ENCODE peak calls at places on chromosome X, in six cellular contexts. O is sigmoid colon, Q is upper lobe of right lung, I is GM23338, P is suprapubic skin, M is fibroblast of lung. W is an unnamed sample. For H3K27me3, the result is how much of the 10 kb centered on the place peaks cover.

GRCh38 chrX:16022580-16023170 is 100.7 kb upstream of the GRPR start:
- DNase-seq in O (no peak), Q (no peak), I (no peak), P (no peak), M (peak), W (no peak)

GRCh38 chrX:14529288-14529989 is at the start of gene GLRA2:
- DNase-seq in O (peak), Q (no peak), I (peak), P (no peak), M (peak), W (no peak)

GRCh38 chrX:40100141-40100536 is 2.4 kb upstream of the BCOR start:
- DNase-seq in O (no peak), Q (peak), I (no peak), P (no peak), M (no peak), W (no peak)

GRCh38 chrX:134236690-134237362 is at the start of gene CCDC160:
- DNase-seq in O (peak), Q (peak), I (peak), P (no peak), M (peak), W (no peak)

GRCh38 chrX:13077168-13077567 is 32.7 kb upstream of the FAM9C start:
- DNase-seq in O (no peak), Q (no peak), I (no peak), P (no peak), M (peak), W (no peak)

GRCh38 chrX:100745806-100746537 is 14.1 kb upstream of the SYTL4 start:
- DNase-seq in O (peak), Q (no peak), I (no peak), P (no peak), M (no peak), W (no peak)

GRCh38 chrX:63350551-63350950 is 581 bp downstream of the SPIN4 start:
- DNase-seq in O (no peak), Q (peak), I (peak), P (no peak), M (peak), W (no peak)

GRCh38 chrX:150449313-150449712 is 86.2 kb downstream of the MAMLD1 start:
- DNase-seq in O (no peak), Q (no peak), I (peak), P (no peak), M (no peak), W (no peak)

GRCh38 chrX:46456125-46456922 is 88.9 kb downstream of the ZNF674 start:
- DNase-seq in O (no peak), Q (no peak), I (no peak), P (no peak), M (no peak), W (no peak)

GRCh38 chrX:68940601-68941000 is 111.8 kb downstream of the EFNB1 start:
- DNase-seq in O (peak), Q (no peak), I (no peak), P (no peak), M (peak), W (no peak)

GRCh38 chrX:46953597-46953996 is 41.4 kb downstream of the JADE3 start:
- DNase-seq in O (no peak), Q (no peak), I (peak), P (no peak), M (no peak), W (no peak)

GRCh38 chrX:45669715-45670360 is 469.2 kb upstream of the DIPK2B start:
- DNase-seq in O (no peak), Q (no peak), I (no peak), P (no peak), M (peak), W (no peak)

GRCh38 chrX:7147978-7148824 is at the start of gene PUDP:
- DNase-seq in O (peak), Q (peak), I (peak), P (peak), M (peak), W (no peak)

GRCh38 chrX:21661316-21661715 is 3.2 kb upstream of the KLHL34 start:
- DNase-seq in O (no peak), Q (no peak), I (no peak), P (no peak), M (no peak), W (no peak)

GRCh38 chrX:19017271-19017670 is 33.4 kb upstream of the PHKA2 start:
- DNase-seq in O (no peak), Q (no peak), I (peak), P (no peak), M (peak), W (no peak)

GRCh38 chrX:17859609-17860178 is 1.4 kb downstream of the RAI2 start:
- DNase-seq in O (no peak), Q (peak), I (peak), P (no peak), M (no peak), W (no peak)

GRCh38 chrX:119516157-119516702 is 48.0 kb downstream of the SLC25A5 start:
- DNase-seq in O (no peak), Q (no peak), I (peak), P (no peak), M (peak), W (no peak)

GRCh38 chrX:118189628-118190027 is 73.0 kb upstream of the KLHL13 start:
- DNase-seq in O (no peak), Q (no peak), I (peak), P (no peak), M (no peak), W (no peak)

GRCh38 chrX:21412029-21412428 is 37.8 kb downstream of the CNKSR2 start:
- DNase-seq in O (no peak), Q (no peak), I (no peak), P (no peak), M (peak), W (no peak)

GRCh38 chrX:15465347-15465746 is 27.8 kb downstream of the PIR start:
- DNase-seq in O (peak), Q (no peak), I (no peak), P (no peak), M (peak), W (peak)

GRCh38 chrX:103248553-103248952 is 6.4 kb downstream of the TCEAL8 start:
- DNase-seq in O (no peak), Q (no peak), I (peak), P (no peak), M (peak), W (no peak)

GRCh38 chrX:44400588-44400987 is 57.1 kb upstream of the EFHC2 start:
- DNase-seq in O (no peak), Q (no peak), I (no peak), P (no peak), M (peak), W (peak)

GRCh38 chrX:31420711-31421151 is 348.9 kb upstream of the FTHL17 start:
- DNase-seq in O (no peak), Q (no peak), I (no peak), P (no peak), M (no peak), W (no peak)

GRCh38 chrX:16479206-16479869 is 170.6 kb upstream of the S100G start:
- DNase-seq in O (no peak), Q (no peak), I (no peak), P (no peak), M (peak), W (no peak)

GRCh38 chrX:150989420-150989819 is 6.3 kb downstream of the HMGB3 start:
- DNase-seq in O (no peak), Q (no peak), I (no peak), P (no peak), M (no peak), W (no peak)

GRCh38 chrX:150036181-150036580 is 97.9 kb upstream of the EOLA2 start:
- DNase-seq in O (no peak), Q (no peak), I (no peak), P (no peak), M (peak), W (no peak)

GRCh38 chrX:115408736-115409390 is 119.3 kb downstream of the LUZP4 start:
- DNase-seq in O (no peak), Q (no peak), I (no peak), P (no peak), M (peak), W (no peak)

GRCh38 chrX:2397648-2398340 is 103.0 kb downstream of the DHRSX start:
- DNase-seq in O (no peak), Q (no peak), I (no peak), P (peak), M (peak), W (peak)

GRCh38 chrX:4263005-4263404 is 549.6 kb upstream of the PRKX start:
- DNase-seq in O (no peak), Q (no peak), I (peak), P (no peak), M (no peak), W (no peak)

GRCh38 chrX:149871940-149872339 is 9.0 kb upstream of the MAGEA8 start:
- DNase-seq in O (no peak), Q (no peak), I (peak), P (no peak), M (peak), W (no peak)

GRCh38 chrX:56462389-56462788 is 101.0 kb upstream of the UBQLN2 start:
- DNase-seq in O (no peak), Q (no peak), I (no peak), P (no peak), M (no peak), W (no peak)
- TF ChIP-seq CTCF in O (no peak), Q (no peak), I (no peak), P (no peak), M (no peak), W (no peak)

GRCh38 chrX:9767375-9767774 is 1.7 kb upstream of the GPR143 start:
- DNase-seq in O (no peak), Q (no peak), I (no peak), P (no peak), M (no peak), W (no peak)

GRCh38 chrX:9770319-9770718 is 4.7 kb upstream of the GPR143 start:
- DNase-seq in O (no peak), Q (no peak), I (peak), P (no peak), M (no peak), W (no peak)

GRCh38 chrX:9765737-9766098 is at the start of gene GPR143:
- DNase-seq in O (no peak), Q (no peak), I (peak), P (no peak), M (no peak), W (no peak)

GRCh38 chrX:9759340-9759739 is 6.3 kb downstream of the GPR143 start:
- DNase-seq in O (no peak), Q (no peak), I (no peak), P (no peak), M (no peak), W (no peak)

GRCh38 chrX:9765072-9765736 is 443 bp downstream of the GPR143 start:
- DNase-seq in O (no peak), Q (no peak), I (peak), P (no peak), M (no peak), W (no peak)
- H3K4me3 ChIP-seq in O (no peak), Q (no peak), I (peak), P (peak), M (no peak), W (no peak)

DNA sequence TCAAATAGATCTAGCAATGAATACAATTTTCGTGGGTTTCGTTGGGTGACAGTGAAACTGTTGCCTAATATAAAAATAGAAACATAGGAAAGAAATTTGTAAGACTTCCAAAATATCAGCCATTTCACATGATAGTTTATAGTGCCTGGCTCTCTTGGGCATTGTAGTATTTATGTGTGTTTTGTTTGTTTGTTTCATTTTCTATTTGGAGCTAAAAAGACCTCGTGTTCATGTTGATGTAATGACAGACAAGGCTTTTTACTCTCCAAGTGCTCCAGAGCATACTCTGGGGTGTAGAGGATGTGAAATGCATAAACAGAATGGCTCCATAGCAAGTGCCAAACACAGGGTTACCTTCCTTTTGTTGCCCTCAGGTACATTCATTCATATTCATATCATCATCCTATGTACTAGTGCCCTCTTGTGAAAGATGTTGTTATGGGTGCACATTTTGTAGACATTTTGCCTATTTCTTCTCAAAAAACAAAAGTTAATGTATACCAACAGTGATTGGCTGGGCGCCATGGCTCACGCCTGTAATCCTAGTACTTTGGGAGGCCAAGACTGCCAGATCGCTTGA is 100.7 kb upstream of the AMOT start:
- DNase-seq in O (no peak), Q (no peak), I (no peak), P (no peak), M (no peak), W (no peak)
- H3K27me3 ChIP-seq in O (under half), Q (under half), I (under half), P (under half), M (under half), W (under half)

DNA sequence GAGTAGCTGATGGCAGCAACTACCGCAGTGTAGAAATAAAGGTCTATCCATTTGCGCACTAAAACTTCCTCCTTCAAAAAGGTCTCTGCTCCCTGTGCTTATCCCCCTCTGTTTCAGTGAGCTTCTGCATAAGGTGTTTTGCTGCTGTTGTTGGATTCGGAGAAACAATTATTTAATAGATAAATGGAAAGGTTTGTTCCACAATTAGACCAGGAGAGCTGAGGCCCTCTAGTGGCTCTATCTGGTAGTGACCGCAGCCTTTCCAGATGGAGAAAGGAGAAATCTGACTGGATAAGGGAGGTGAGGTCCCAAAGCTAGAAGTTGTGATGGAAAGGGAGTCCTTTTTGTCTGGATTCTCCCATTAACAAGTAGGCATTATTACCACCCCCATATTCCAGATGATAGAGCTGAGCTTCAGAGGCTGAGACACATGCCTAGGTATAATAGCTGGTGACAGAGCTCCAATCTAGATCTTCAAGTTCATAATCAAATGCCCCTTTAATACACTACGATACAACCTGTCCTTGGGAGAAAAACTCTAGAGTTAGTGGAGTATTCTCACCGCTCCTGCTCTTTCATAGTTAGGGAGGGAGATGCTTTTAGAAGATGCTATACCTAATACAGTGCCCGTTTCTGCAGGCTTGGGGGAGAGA is 5.1 kb upstream of the GABRQ start:
- DNase-seq in O (no peak), Q (no peak), I (peak), P (no peak), M (peak), W (no peak)
- TF ChIP-seq CTCF in O (peak), Q (peak), I (peak), P (peak), M (peak), W (peak)

GRCh38 chrX:332496-332860 is 13.9 kb upstream of the GTPBP6 start:
- DNase-seq in O (peak), Q (peak), I (no peak), P (no peak), M (no peak), W (no peak)

GRCh38 chrX:331772-332495 is 13.3 kb upstream of the GTPBP6 start:
- DNase-seq in O (no peak), Q (peak), I (no peak), P (no peak), M (no peak), W (no peak)

GRCh38 chrX:330726-331144 is 12.1 kb upstream of the GTPBP6 start:
- DNase-seq in O (peak), Q (no peak), I (no peak), P (peak), M (no peak), W (no peak)

GRCh38 chrX:332916-333610 is 14.5 kb upstream of the GTPBP6 start:
- DNase-seq in O (peak), Q (peak), I (no peak), P (no peak), M (no peak), W (no peak)

GRCh38 chrX:331145-331771 is 12.7 kb upstream of the GTPBP6 start:
- DNase-seq in O (peak), Q (peak), I (peak), P (no peak), M (peak), W (no peak)
- H3K4me3 ChIP-seq in O (no peak), Q (peak), I (peak), P (peak), M (no peak), W (peak)

DNA sequence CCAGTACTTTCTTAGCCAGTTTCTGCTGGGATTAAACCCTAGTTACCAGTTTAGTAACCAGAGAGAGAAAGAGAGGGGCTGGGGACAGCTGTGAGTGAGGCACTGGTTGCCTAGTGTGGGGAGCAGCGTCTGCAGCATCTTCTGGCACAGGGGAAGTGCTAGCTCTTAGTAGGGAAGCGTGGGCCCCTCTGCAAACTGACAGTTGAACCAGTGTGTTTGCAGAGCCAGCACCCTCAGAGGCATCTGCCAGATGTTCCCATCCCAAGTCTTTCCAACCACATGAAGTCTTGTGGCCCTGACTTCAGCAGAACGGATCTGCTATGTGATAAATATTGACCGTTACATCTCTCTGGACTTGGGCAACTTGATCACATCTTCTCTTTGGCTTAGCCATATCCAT is 15.0 kb downstream of the RBMX2 start:
- DNase-seq in O (no peak), Q (no peak), I (no peak), P (no peak), M (no peak), W (no peak)
- H3K27me3 ChIP-seq in O (under half), Q (under half), I (under half), P (under half), M (under half), W (under half)

DNA sequence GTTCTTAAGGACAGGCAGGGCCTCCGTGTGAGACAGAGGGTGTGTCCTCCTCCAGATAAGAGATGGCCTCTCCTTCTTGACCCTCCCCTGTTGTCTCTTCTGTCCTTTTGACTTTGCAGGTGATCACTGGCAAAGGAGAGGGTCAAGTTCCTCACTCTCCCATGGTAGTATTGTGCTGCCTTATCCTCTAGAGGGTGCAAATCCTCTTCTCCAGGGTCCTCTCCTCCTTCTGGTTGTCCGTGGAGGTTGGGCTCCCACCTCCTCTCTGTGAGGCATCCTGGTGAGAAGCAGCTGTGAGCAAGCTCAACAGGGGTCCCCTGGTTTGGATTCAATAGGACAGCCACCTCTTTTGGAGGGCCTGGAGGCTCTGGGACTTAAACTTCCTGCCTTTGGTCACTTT is 44.8 kb downstream of the ZNF182 start:
- DNase-seq in O (no peak), Q (no peak), I (peak), P (no peak), M (no peak), W (no peak)
- TF ChIP-seq CTCF in O (no peak), Q (peak), I (peak), P (no peak), M (no peak), W (peak)